ENCODE peak calls at places on chromosome 14, in ten cellular contexts. B, X, Q, M, R, N, O, D, I and W are unnamed samples.

GRCh38 chr14:72000907-72001306 is 68.7 kb downstream of the RGS6 start:
- DNase-seq in R (no peak), Q (no peak), M (peak), N (no peak), X (no peak), B (no peak), I (no peak), O (no peak), D (no peak), W (no peak)

GRCh38 chr14:34069854-34070582 is 119.1 kb upstream of the EGLN3 start:
- DNase-seq in B (no peak), O (no peak), I (no peak), R (no peak), X (no peak), N (no peak), D (no peak), Q (no peak), M (no peak), W (no peak)

GRCh38 chr14:75985618-75986438 is at the start of gene IFT43:
- DNase-seq in I (peak), R (peak), N (peak), X (peak), B (peak), Q (peak), O (peak), M (peak), D (peak), W (peak)

GRCh38 chr14:33063521-33063920 is 124.8 kb downstream of the NPAS3 start:
- DNase-seq in M (no peak), R (no peak), O (no peak), X (no peak), B (no peak), N (no peak), I (no peak), D (no peak), Q (no peak), W (no peak)

GRCh38 chr14:22539831-22540230 is 49.2 kb downstream of the DAD1 start:
- DNase-seq in N (no peak), I (peak), X (no peak), D (no peak), B (no peak), M (no peak), O (no peak), Q (no peak), R (no peak), W (no peak)

GRCh38 chr14:59483360-59483759 is 848 bp downstream of the L3HYPDH start:
- DNase-seq in Q (no peak), X (no peak), B (no peak), N (no peak), R (peak), I (peak), M (no peak), O (peak), D (no peak), W (no peak)

GRCh38 chr14:105392161-105393090 is 5.9 kb upstream of the TEX22 start:
- DNase-seq in O (no peak), N (no peak), Q (no peak), D (peak), B (peak), I (no peak), M (no peak), X (no peak), R (no peak), W (no peak)

GRCh38 chr14:54085841-54086240 is 129.2 kb upstream of the BMP4 start:
- DNase-seq in O (no peak), D (no peak), X (no peak), B (no peak), N (no peak), I (no peak), M (no peak), Q (no peak), R (no peak), W (no peak)

GRCh38 chr14:77347746-77348145 is 26.9 kb downstream of the GSTZ1 start:
- DNase-seq in M (peak), D (no peak), B (no peak), I (no peak), N (no peak), X (no peak), Q (no peak), R (no peak), O (no peak), W (no peak)

GRCh38 chr14:48560421-48560820 is 885.0 kb upstream of the MDGA2 start:
- DNase-seq in M (no peak), D (no peak), O (no peak), B (no peak), X (no peak), Q (no peak), I (no peak), R (no peak), N (no peak), W (no peak)

GRCh38 chr14:89575386-89576061 is 158.5 kb upstream of the FOXN3 start:
- DNase-seq in Q (no peak), B (no peak), N (no peak), I (no peak), X (no peak), O (no peak), D (peak), M (no peak), R (no peak), W (no peak)

GRCh38 chr14:104263671-104264358 is 125.4 kb downstream of the KIF26A start:
- DNase-seq in X (no peak), D (no peak), B (no peak), O (no peak), R (peak), I (no peak), M (no peak), N (no peak), Q (no peak), W (no peak)

GRCh38 chr14:96662116-96662901 is 134.9 kb upstream of the VRK1 start:
- DNase-seq in B (peak), I (no peak), R (no peak), D (no peak), Q (no peak), N (no peak), M (no peak), O (peak), X (no peak), W (no peak)

GRCh38 chr14:98932436-98933325 is 339.3 kb downstream of the BCL11B start:
- DNase-seq in N (no peak), O (no peak), R (no peak), X (no peak), B (peak), I (no peak), Q (no peak), M (no peak), D (no peak), W (no peak)

GRCh38 chr14:52013984-52014600 is 24.7 kb downstream of the RTRAF start:
- DNase-seq in Q (no peak), B (peak), R (peak), O (peak), I (no peak), D (no peak), N (no peak), M (no peak), X (no peak), W (peak)

GRCh38 chr14:77892381-77892871 is 92.5 kb downstream of the ADCK1 start:
- DNase-seq in D (no peak), B (no peak), M (no peak), X (no peak), N (no peak), O (no peak), Q (no peak), R (no peak), I (no peak), W (no peak)

GRCh38 chr14:93073366-93073722 is 42.4 kb downstream of the ITPK1 start:
- DNase-seq in N (no peak), Q (no peak), O (no peak), X (no peak), I (no peak), B (no peak), M (no peak), D (no peak), R (no peak), W (no peak)

GRCh38 chr14:30185832-30186231 is 258.2 kb upstream of the PRKD1 start:
- DNase-seq in Q (no peak), M (no peak), B (no peak), N (no peak), I (no peak), X (no peak), D (no peak), R (no peak), O (no peak), W (no peak)

GRCh38 chr14:51370758-51371386 is 130.8 kb downstream of the TMX1 start:
- DNase-seq in O (no peak), X (no peak), Q (no peak), I (no peak), B (no peak), R (no peak), M (no peak), D (no peak), N (no peak), W (no peak)

GRCh38 chr14:56357478-56357877 is 222.1 kb upstream of the TMEM260 start:
- DNase-seq in B (no peak), Q (no peak), O (no peak), X (no peak), I (no peak), R (no peak), D (no peak), M (no peak), N (no peak), W (no peak)

GRCh38 chr14:89957791-89958190 is 2.1 kb downstream of the TDP1 start:
- DNase-seq in O (no peak), D (no peak), Q (no peak), X (no peak), I (no peak), B (no peak), M (no peak), N (no peak), R (no peak), W (no peak)

GRCh38 chr14:91354979-91355685 is 62.5 kb downstream of the CCDC88C start:
- DNase-seq in N (no peak), O (no peak), Q (no peak), D (peak), I (no peak), X (peak), B (no peak), R (peak), M (peak), W (no peak)

GRCh38 chr14:69571879-69572633 is 2.6 kb downstream of the CCDC177 start:
- DNase-seq in O (peak), X (peak), Q (no peak), R (peak), D (no peak), B (no peak), M (peak), N (no peak), I (peak), W (no peak)

GRCh38 chr14:67387195-67387594 is 24.8 kb downstream of the PLEK2 start:
- DNase-seq in I (no peak), Q (no peak), N (no peak), R (no peak), O (no peak), X (no peak), D (no peak), M (no peak), B (no peak), W (no peak)

GRCh38 chr14:22650960-22651521 is 6.9 kb upstream of the OR6J1 start:
- DNase-seq in O (peak), D (no peak), X (no peak), M (no peak), Q (no peak), B (no peak), N (no peak), R (no peak), I (peak), W (no peak)

GRCh38 chr14:24481622-24482324 is 26.3 kb downstream of the CMA1 start:
- DNase-seq in O (peak), Q (peak), N (peak), X (no peak), B (peak), D (no peak), I (peak), R (peak), M (peak), W (peak)

GRCh38 chr14:80164991-80165390 is 46.3 kb downstream of the DIO2 start:
- DNase-seq in B (no peak), O (no peak), Q (no peak), M (no peak), D (no peak), R (no peak), I (no peak), X (no peak), N (no peak), W (no peak)